ENCODE peak calls at places on chromosome 10, in six cellular contexts. W, I, C, L, T and R are unnamed samples.

GRCh38 chr10:106440355-106440754 is 724.2 kb downstream of the SORCS1 start:
- DNase-seq in W (no peak), I (no peak), C (no peak), L (no peak), T (no peak), R (no peak)

GRCh38 chr10:10796774-10797415 is 220.8 kb upstream of the CELF2 start:
- DNase-seq in W (no peak), I (no peak), C (no peak), L (no peak), T (peak), R (no peak)

GRCh38 chr10:110865804-110866482 is 5.8 kb upstream of the PDCD4 start:
- DNase-seq in W (no peak), I (no peak), C (no peak), L (no peak), T (no peak), R (no peak)

GRCh38 chr10:13977861-13978843 is 352.6 kb downstream of the FRMD4A start:
- DNase-seq in W (no peak), I (no peak), C (no peak), L (no peak), T (no peak), R (no peak)

GRCh38 chr10:124534231-124534798 is 72.7 kb downstream of the LHPP start:
- DNase-seq in W (no peak), I (no peak), C (no peak), L (peak), T (no peak), R (peak)

GRCh38 chr10:61931620-61932332 is 30.3 kb downstream of the ARID5B start:
- DNase-seq in W (no peak), I (no peak), C (no peak), L (no peak), T (no peak), R (no peak)

GRCh38 chr10:35420044-35420443 is 83.7 kb downstream of the CCNY start:
- DNase-seq in W (no peak), I (no peak), C (peak), L (no peak), T (peak), R (no peak)

GRCh38 chr10:58967551-58968418 is 208.7 kb upstream of the PHYHIPL start:
- DNase-seq in W (no peak), I (peak), C (peak), L (no peak), T (no peak), R (no peak)

GRCh38 chr10:11328264-11329054 is 283.0 kb downstream of the USP6NL start:
- DNase-seq in W (no peak), I (no peak), C (no peak), L (no peak), T (no peak), R (no peak)

GRCh38 chr10:16907720-16908119 is 90.5 kb upstream of the RSU1 start:
- DNase-seq in W (no peak), I (no peak), C (no peak), L (no peak), T (no peak), R (no peak)

GRCh38 chr10:35059486-35059885 is 30.7 kb downstream of the CUL2 start:
- DNase-seq in W (no peak), I (no peak), C (no peak), L (no peak), T (no peak), R (no peak)

GRCh38 chr10:61835069-61835908 is 66.2 kb upstream of the ARID5B start:
- DNase-seq in W (no peak), I (peak), C (peak), L (peak), T (peak), R (peak)

GRCh38 chr10:117418121-117418520 is 42.9 kb upstream of the PDZD8 start:
- DNase-seq in W (no peak), I (no peak), C (no peak), L (peak), T (no peak), R (no peak)

GRCh38 chr10:89163265-89163995 is 43.7 kb downstream of the CH25H start:
- DNase-seq in W (peak), I (no peak), C (no peak), L (peak), T (no peak), R (no peak)

GRCh38 chr10:117439243-117439912 is 64.1 kb upstream of the PDZD8 start:
- DNase-seq in W (no peak), I (no peak), C (no peak), L (peak), T (no peak), R (no peak)

GRCh38 chr10:79447911-79448731 is 2.7 kb upstream of the ZCCHC24 start:
- DNase-seq in W (no peak), I (no peak), C (no peak), L (no peak), T (no peak), R (no peak)

GRCh38 chr10:124162136-124162535 is 68.7 kb upstream of the CHST15 start:
- DNase-seq in W (no peak), I (no peak), C (no peak), L (no peak), T (no peak), R (no peak)

GRCh38 chr10:58444336-58444735 is 59.1 kb downstream of the TFAM start:
- DNase-seq in W (no peak), I (no peak), C (no peak), L (no peak), T (no peak), R (no peak)

GRCh38 chr10:129744896-129745750 is 219.0 kb downstream of the EBF3 start:
- DNase-seq in W (no peak), I (no peak), C (no peak), L (no peak), T (no peak), R (no peak)

GRCh38 chr10:43775379-43775778 is 126.7 kb upstream of the ZNF32 start:
- DNase-seq in W (no peak), I (no peak), C (no peak), L (no peak), T (no peak), R (no peak)

GRCh38 chr10:45464958-45465567 is 91.0 kb downstream of the ALOX5 start:
- DNase-seq in W (peak), I (peak), C (peak), L (peak), T (peak), R (peak)

GRCh38 chr10:124648738-124649137 is 95.4 kb downstream of the FAM53B start:
- DNase-seq in W (peak), I (no peak), C (no peak), L (peak), T (peak), R (peak)

GRCh38 chr10:113423877-113424276 is 129.0 kb upstream of the HABP2 start:
- DNase-seq in W (no peak), I (no peak), C (no peak), L (no peak), T (no peak), R (no peak)

GRCh38 chr10:51574248-51575067 is 124.9 kb downstream of the CSTF2T start:
- DNase-seq in W (no peak), I (no peak), C (no peak), L (no peak), T (no peak), R (no peak)

GRCh38 chr10:8616166-8616565 is 561.7 kb downstream of the GATA3 start:
- DNase-seq in W (no peak), I (peak), C (no peak), L (no peak), T (no peak), R (no peak)

GRCh38 chr10:52742723-52743122 is 29.9 kb downstream of the MBL2 start:
- DNase-seq in W (no peak), I (no peak), C (no peak), L (no peak), T (no peak), R (no peak)

GRCh38 chr10:119206603-119207366 is 586 bp upstream of the GRK5 start:
- DNase-seq in W (peak), I (no peak), C (peak), L (peak), T (peak), R (peak)

GRCh38 chr10:119207713-119208552 is 562 bp downstream of the GRK5 start:
- DNase-seq in W (no peak), I (peak), C (peak), L (peak), T (peak), R (peak)

GRCh38 chr10:119207367-119207668 is at the start of gene GRK5:
- DNase-seq in W (peak), I (peak), C (peak), L (peak), T (peak), R (peak)

GRCh38 chr10:119208553-119208940 is 1.2 kb downstream of the GRK5 start:
- DNase-seq in W (no peak), I (no peak), C (no peak), L (no peak), T (no peak), R (no peak)

GRCh38 chr10:119205926-119206602 is 1.3 kb upstream of the GRK5 start:
- DNase-seq in W (peak), I (peak), C (peak), L (peak), T (no peak), R (peak)
- TF ChIP-seq POLR2A in W (no peak), I (no peak), C (no peak), L (no peak), T (no peak), R (no peak)

GRCh38 chr10:32348297-32349198 is 1.6 kb upstream of the EPC1 start:
- DNase-seq in W (no peak), I (no peak), C (no peak), L (no peak), T (no peak), R (peak)
- TF ChIP-seq POLR2A in W (no peak), I (no peak), C (no peak), L (no peak), T (no peak), R (no peak)

DNA sequence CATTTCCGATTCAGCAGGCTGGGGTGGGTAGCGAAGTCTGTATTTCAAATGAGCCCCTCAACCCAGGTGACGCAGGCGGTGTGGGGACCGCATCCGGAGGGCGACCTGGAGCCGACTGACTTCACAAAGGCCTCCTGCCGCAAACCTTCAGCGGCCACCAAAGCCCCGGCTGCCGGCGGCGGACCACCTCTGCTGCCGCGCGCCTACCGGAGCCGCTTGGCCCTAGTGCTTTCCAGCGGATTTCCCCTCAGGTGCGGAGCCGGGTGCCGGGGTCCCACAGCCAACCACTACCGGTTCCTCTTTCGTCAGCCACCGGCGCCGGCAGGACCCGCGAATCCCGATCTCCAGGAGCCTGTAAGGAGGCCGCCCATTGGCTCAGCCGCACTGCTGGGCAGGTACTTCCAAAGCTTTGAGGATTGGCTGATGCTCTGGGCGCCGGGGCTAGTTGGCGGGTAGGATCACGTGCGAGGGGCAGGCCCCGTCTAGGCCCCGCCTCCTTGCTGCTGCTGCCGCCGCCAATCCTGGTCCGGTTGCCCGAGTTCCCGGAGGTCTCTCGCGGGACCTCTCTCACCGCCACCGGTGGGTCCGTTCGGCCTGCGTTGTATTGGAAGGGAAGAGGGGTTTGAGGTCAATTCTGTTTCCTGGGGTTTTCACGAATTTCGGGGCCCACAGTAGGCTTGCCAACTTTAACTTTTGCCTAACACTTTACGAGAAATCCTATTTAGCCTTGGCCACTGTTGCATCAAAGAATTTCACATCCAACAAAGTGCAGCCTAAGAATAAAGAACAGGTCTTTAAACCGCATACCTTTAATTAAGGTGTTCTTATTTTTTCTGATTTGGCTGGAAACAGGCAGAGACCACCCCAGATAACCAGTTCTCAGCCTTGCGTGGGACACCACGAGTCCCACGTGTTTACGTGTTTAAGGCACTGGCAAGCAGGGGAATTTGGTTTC is at the start of gene GSTO2:
- DNase-seq in W (peak), I (no peak), C (peak), L (peak), T (peak), R (peak)
- TF ChIP-seq POLR2A in W (no peak), I (no peak), C (peak), L (peak), T (peak), R (peak)

GRCh38 chr10:73808021-73808815 is 3.2 kb downstream of the NDST2 start:
- DNase-seq in W (no peak), I (no peak), C (no peak), L (no peak), T (no peak), R (no peak)
- TF ChIP-seq POLR2A in W (no peak), I (no peak), C (no peak), L (no peak), T (no peak), R (no peak)

GRCh38 chr10:100986952-100987684 is at the start of the genes MRPL43 and TWNK:
- DNase-seq in W (peak), I (peak), C (peak), L (peak), T (peak), R (peak)
- TF ChIP-seq POLR2A in W (no peak), I (peak), C (peak), L (peak), T (no peak), R (peak)

GRCh38 chr10:3067045-3067858 is at the start of gene PFKP:
- DNase-seq in W (no peak), I (no peak), C (no peak), L (peak), T (no peak), R (peak)
- TF ChIP-seq POLR2A in W (no peak), I (no peak), C (peak), L (peak), T (peak), R (no peak)

GRCh38 chr10:7407368-7408002 is 3.3 kb downstream of the SFMBT2 start:
- DNase-seq in W (no peak), I (no peak), C (no peak), L (no peak), T (peak), R (no peak)

GRCh38 chr10:7409045-7409731 is 1.6 kb downstream of the SFMBT2 start:
- DNase-seq in W (no peak), I (no peak), C (peak), L (peak), T (no peak), R (peak)

GRCh38 chr10:7408003-7408493 is 2.8 kb downstream of the SFMBT2 start:
- DNase-seq in W (no peak), I (no peak), C (no peak), L (peak), T (peak), R (peak)

GRCh38 chr10:7409732-7410168 is 1.1 kb downstream of the SFMBT2 start:
- DNase-seq in W (no peak), I (no peak), C (no peak), L (no peak), T (no peak), R (peak)

DNA sequence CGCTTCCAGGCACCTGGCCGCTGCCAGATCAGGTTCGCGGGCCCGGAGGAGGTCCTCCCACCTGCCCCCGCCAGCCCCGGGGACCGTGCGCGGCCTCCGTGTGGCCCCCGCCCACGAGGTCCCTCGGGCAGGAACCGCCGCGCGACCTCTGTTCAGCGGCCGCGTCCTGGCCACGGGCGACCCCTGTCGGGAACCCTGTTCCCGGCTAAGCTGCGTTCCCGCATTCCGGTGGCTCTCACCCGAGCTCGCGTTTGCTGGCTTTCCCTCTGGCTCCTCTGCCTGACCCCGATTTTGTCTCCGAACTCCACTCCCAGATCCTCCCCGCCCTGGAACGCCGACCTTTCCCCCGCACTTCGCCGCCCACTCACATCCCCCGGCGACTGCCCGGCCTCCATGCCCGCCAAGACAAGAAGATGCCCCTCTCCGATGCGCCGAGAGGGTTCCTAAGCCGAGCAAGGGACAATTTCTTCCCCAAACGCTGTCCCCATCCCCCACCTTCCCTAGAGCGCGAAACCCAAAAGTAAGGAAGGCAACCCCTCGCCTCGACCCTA is 2.3 kb downstream of the SFMBT2 start:
- DNase-seq in W (no peak), I (no peak), C (peak), L (peak), T (peak), R (peak)
- TF ChIP-seq POLR2A in W (no peak), I (no peak), C (no peak), L (no peak), T (no peak), R (no peak)

GRCh38 chr10:97632949-97633884 is at the start of gene MORN4:
- DNase-seq in W (peak), I (peak), C (peak), L (peak), T (peak), R (peak)

GRCh38 chr10:97629289-97629688 is 4.0 kb downstream of the MORN4 start:
- DNase-seq in W (no peak), I (no peak), C (no peak), L (no peak), T (no peak), R (no peak)

GRCh38 chr10:97628228-97628627 is 5.1 kb downstream of the MORN4 start:
- DNase-seq in W (no peak), I (no peak), C (no peak), L (no peak), T (no peak), R (no peak)

GRCh38 chr10:97633921-97634320 is 621 bp upstream of the MORN4 start:
- DNase-seq in W (no peak), I (peak), C (no peak), L (peak), T (no peak), R (peak)

DNA sequence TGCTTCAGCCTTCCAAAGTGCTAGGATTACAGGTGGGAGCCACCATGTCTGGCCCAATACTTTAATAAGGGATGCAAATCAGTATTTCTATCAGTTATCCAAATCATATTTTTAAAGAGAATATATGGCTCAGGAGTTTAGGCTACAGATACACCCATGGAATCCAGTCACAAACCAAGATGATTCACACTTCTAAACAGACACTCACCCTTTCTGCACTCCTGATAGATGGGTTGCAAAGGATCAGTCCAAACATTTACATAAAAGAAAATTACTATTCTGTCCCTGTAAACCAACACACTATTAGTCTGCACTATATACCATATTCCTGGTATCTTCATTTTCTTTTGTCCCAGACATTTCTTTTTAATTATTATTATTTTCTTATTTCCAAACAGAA is 2.2 kb downstream of the MORN4 start:
- DNase-seq in W (no peak), I (no peak), C (no peak), L (no peak), T (no peak), R (no peak)
- TF ChIP-seq POLR2A in W (no peak), I (no peak), C (no peak), L (no peak), T (no peak), R (no peak)

DNA sequence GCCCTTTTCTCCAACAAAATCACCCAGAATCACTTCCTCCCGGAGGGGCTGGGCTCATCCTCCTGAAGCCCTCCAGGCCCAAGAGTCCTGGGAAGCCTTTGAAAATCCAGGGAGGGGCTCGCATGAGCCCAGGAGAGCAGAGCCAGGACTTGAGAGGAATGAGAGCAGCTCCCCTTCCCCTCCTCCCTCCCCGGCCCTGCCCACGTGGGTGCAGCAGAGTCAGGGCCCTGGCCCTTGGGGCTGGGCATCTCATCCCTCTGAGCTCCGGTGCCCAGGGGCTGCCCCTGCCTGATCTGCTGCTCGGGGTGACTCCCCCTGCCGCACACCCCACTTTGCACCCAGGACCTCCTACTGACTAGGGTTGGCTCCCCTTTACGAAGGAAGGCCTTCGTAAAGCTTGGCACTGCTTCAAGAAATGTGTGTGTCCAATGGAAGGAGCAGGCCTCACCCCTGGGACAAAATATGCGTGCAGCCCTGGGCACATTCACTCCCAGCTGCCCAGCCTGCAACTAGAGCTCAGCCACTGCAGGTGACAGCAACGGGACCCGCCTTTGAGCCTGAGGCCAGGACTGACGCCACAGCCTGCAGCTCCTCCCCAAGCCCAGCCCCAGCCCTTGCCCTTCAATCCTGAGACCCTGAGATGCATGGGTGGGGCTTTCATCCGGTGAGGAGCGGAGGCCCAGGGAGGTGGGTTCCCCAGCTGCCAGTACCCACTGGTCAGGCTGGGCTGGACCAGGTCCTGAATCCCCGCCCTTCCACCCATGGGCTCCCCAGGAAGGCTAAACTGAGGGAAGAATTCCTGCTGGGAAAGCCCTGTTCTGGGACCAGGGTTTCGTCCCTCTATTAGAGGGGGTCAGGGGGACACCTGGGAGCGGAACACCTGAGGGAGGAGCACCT is 21.8 kb downstream of the PWWP2B start:
- DNase-seq in W (no peak), I (no peak), C (peak), L (peak), T (no peak), R (no peak)
- TF ChIP-seq POLR2A in W (no peak), I (no peak), C (no peak), L (peak), T (no peak), R (no peak)